ENCODE peak calls at places on chromosomes 5 and 9, in seven cellular contexts. W is heart right ventricle; O is fibroblast of the aortic adventitia; C is mesothelial cell of epicardium; Q is CD8-positive, alpha-beta T cell; Z is Peyer's patch; G is RWPE2. H is an unnamed sample.

GRCh38 chr5:15806613-15807012 is 306.6 kb downstream of the FBXL7 start:
- DNase-seq in W (no peak), O (no peak), C (no peak), Q (no peak), Z (no peak), G (no peak), H (no peak)

GRCh38 chr9:15834541-15834940 is 281.7 kb downstream of the CCDC171 start:
- DNase-seq in W (no peak), O (peak; percentile 56), C (no peak), Q (no peak), Z (no peak), G (no peak), H (no peak)

GRCh38 chr5:85732185-85732584 is 885.6 kb upstream of the COX7C start:
- DNase-seq in W (no peak), O (no peak), C (no peak), Q (no peak), Z (no peak), G (no peak), H (no peak)

GRCh38 chr9:11064853-11065252 is 452.1 kb upstream of the PTPRD start:
- DNase-seq in W (no peak), O (no peak), C (no peak), Q (no peak), Z (no peak), G (no peak), H (no peak)

GRCh38 chr5:139245637-139246335 is 47.6 kb upstream of the SIL1 start:
- DNase-seq in W (no peak), O (no peak), C (no peak), Q (no peak), Z (no peak), G (no peak), H (no peak)

GRCh38 chr9:110257097-110257955 is 1.0 kb upstream of the TXN start:
- DNase-seq in W (peak; percentile 45), O (no peak), C (no peak), Q (no peak), Z (no peak), G (no peak), H (no peak)

GRCh38 chr5:60652206-60652605 is 47.8 kb downstream of the DEPDC1B start:
- DNase-seq in W (no peak), O (peak; percentile 89), C (no peak), Q (no peak), Z (no peak), G (no peak), H (no peak)

GRCh38 chr9:134396258-134396742 is 70.0 kb downstream of the RXRA start:
- DNase-seq in W (no peak), O (no peak), C (no peak), Q (peak; percentile 50), Z (peak; percentile 80), G (no peak), H (no peak)

DNA sequence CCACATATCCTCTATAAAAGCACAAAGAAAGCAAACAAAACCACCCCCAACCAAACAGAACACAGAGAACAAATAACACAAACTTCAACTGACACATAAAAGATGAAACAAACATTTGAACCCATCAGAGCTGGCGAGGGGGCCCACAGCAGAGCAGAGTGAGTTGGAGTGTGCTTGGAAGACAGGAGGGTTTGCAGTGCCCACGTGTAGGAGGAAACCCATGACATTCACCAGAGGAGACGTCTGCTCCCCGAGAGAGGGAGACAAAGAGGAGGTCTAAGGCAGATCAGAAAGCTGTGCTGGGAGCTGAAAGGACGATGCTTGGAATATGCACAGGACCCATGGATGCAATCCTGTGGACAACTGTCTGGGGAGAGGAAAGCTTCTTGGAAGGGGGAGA is 27.0 kb downstream of the MRPL36 start:
- DNase-seq in W (no peak), O (peak; percentile 62), C (no peak), Q (peak; percentile 26), Z (no peak), G (no peak), H (no peak)
- TF ChIP-seq CTCF in W (peak; percentile 47), O (peak; percentile 70), C (no peak), Q (no peak), Z (no peak), G (peak; percentile 61), H (no peak)

GRCh38 chr9:114407889-114408288 is 20.1 kb upstream of the AKNA start:
- DNase-seq in W (no peak), O (no peak), C (no peak), Q (no peak), Z (no peak), G (no peak), H (no peak)
- TF ChIP-seq CTCF in W (no peak), O (no peak), C (no peak), Q (no peak), Z (no peak), G (no peak), H (no peak)

DNA sequence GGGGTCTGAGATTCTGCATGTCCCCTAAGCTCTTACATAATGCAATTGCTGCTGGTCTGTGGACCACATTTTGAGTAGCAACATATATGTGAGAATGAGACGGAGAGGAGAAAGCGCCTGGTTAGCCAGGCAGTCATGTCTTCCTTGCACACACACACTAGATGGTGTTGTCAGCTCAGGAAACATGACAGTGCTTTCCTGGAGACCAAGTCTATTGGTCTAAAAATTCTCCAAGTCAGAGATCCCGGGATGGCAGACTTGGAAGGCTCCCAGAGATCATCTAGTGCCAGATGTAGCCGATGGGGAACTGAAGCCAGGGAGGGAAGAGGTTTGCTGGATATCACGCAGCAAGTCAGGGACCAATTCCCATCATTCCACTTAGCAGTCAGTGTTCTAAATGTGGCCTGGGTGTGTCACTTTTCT is 53.4 kb downstream of the GALNT12 start:
- DNase-seq in W (peak; percentile 55), O (peak; percentile 98), C (no peak), Q (no peak), Z (no peak), G (no peak), H (peak; percentile 91)
- TF ChIP-seq CTCF in W (peak; percentile 88), O (peak; percentile 64), C (no peak), Q (no peak), Z (no peak), G (peak; percentile 62), H (no peak)

DNA sequence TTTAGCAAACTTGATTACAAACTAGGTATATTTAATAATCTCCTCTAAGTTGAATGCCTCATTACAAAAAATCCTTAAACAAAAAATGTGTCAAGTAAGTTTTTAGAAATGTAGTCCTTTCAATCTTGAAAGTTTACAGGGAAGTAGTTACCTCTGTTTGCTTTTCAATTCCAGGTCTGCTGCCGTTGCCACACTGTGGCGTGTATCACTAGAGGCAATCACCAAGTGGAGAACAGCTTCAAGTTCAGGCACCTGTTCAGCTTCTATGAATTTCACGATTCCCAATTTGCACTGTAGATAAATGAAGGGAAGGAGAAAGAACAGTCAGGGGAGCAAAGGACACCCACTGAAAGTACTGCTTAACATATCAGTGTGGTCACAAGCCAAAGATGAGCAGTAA is 51.1 kb downstream of the ECPAS start:
- DNase-seq in W (no peak), O (no peak), C (no peak), Q (no peak), Z (no peak), G (no peak), H (no peak)
- TF ChIP-seq CTCF in W (no peak), O (no peak), C (no peak), Q (no peak), Z (no peak), G (no peak), H (no peak)

GRCh38 chr9:20884985-20885593 is 146.4 kb downstream of the HACD4 start:
- DNase-seq in W (peak; percentile 24), O (peak; percentile 67), C (no peak), Q (peak; percentile 58), Z (peak; percentile 51), G (no peak), H (no peak)
- TF ChIP-seq CTCF in W (peak; percentile 81), O (peak; percentile 71), C (peak; percentile 57), Q (peak; percentile 76), Z (peak; percentile 48), G (peak; percentile 78), H (no peak)

DNA sequence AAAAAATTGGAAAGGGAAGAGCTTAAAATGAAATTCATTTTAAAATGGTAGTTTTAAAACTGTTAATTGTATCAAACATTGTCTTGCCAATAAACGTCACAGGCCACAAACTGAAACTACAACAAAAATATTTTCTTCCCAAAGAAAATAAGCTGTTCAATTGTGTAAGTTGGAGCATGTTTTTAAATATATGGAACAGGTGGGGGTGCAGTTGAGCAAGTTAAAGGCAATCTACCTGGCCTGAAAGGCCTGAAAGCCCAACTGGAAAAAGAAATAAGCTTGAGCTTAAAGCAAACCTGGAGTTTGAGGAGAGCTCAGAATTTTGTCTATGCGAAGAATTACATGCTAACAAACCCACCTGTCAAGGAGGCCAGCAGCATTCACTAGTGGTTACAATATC is 439.5 kb downstream of the ACTL7B start:
- DNase-seq in W (no peak), O (peak; percentile 40), C (no peak), Q (no peak), Z (no peak), G (no peak), H (no peak)
- TF ChIP-seq CTCF in W (no peak), O (peak; percentile 5), C (no peak), Q (no peak), Z (no peak), G (peak; percentile 67), H (no peak)

H was measured in lower leg skin.